ENCODE peak calls at places on chromosomes 3 and 15, in nine cellular contexts. C is neural progenitor cell, N is thoracic aorta, J is sigmoid colon, O is fibroblast of lung, K is colonic mucosa, D is pancreas, P is vagina, G is heart left ventricle. F is an unnamed sample. For H3K4me1, the result is how much of the 10 kb centered on the place peaks cover.

GRCh38 chr15:31458591-31458990 is 132.0 kb downstream of the KLF13 start:
- DNase-seq in P (no peak), C (no peak), O (no peak), K (no peak), J (no peak), G (no peak), D (no peak), N (no peak), F (no peak)

GRCh38 chr15:73844356-73844755 is 29.0 kb upstream of the TBC1D21 start:
- DNase-seq in C (no peak), K (no peak), O (no peak), N (no peak), G (no peak), P (no peak), J (no peak), D (no peak), F (no peak)

GRCh38 chr3:181824961-181825360 is 113.2 kb downstream of the SOX2 start:
- DNase-seq in N (no peak), P (no peak), C (peak), O (no peak), D (no peak), G (no peak), J (no peak), K (no peak), F (no peak)

GRCh38 chr15:94670436-94671034 is 439.2 kb downstream of the MCTP2 start:
- DNase-seq in P (no peak), G (no peak), C (peak), K (no peak), O (peak), J (no peak), D (no peak), N (no peak), F (no peak)

GRCh38 chr15:79089890-79090486 is 592 bp downstream of the RASGRF1 start:
- DNase-seq in D (no peak), N (no peak), G (no peak), P (peak), J (no peak), C (peak), K (no peak), O (no peak), F (no peak)

GRCh38 chr15:40487816-40488682 is 17.3 kb downstream of the CHST14 start:
- DNase-seq in K (no peak), N (no peak), G (no peak), P (no peak), C (no peak), O (no peak), J (no peak), D (no peak), F (peak)

GRCh38 chr3:181316481-181316880 is 326.9 kb upstream of the DNAJC19 start:
- DNase-seq in K (no peak), C (peak), N (no peak), J (no peak), O (peak), P (no peak), G (no peak), D (no peak), F (no peak)

GRCh38 chr3:173398111-173398479 is 551 bp downstream of the NLGN1 start:
- DNase-seq in J (no peak), O (no peak), N (no peak), G (no peak), P (no peak), D (no peak), K (no peak), C (peak), F (no peak)

GRCh38 chr3:11554666-11555065 is 89.0 kb downstream of the VGLL4 start:
- DNase-seq in D (no peak), P (no peak), N (no peak), K (no peak), J (peak), C (no peak), G (no peak), O (no peak), F (peak)

GRCh38 chr15:54502416-54503075 is 524.3 kb downstream of the UNC13C start:
- DNase-seq in K (no peak), G (no peak), P (no peak), N (no peak), D (no peak), O (no peak), J (no peak), C (no peak), F (no peak)

GRCh38 chr15:41423979-41424659 is 7.2 kb downstream of the RTF1 start:
- DNase-seq in D (no peak), N (no peak), K (no peak), G (no peak), O (no peak), J (no peak), P (no peak), C (no peak), F (no peak)

GRCh38 chr15:23869391-23869790 is 182.3 kb upstream of the NDN start:
- DNase-seq in P (no peak), O (no peak), D (peak), J (no peak), K (peak), G (peak), C (peak), N (no peak), F (peak)

GRCh38 chr3:66106788-66107187 is 68.1 kb upstream of the MAGI1 start:
- DNase-seq in K (no peak), G (no peak), N (no peak), O (no peak), D (no peak), C (no peak), J (no peak), P (no peak), F (no peak)

GRCh38 chr15:45943255-45943654 is 308.4 kb downstream of the SQOR start:
- DNase-seq in N (no peak), P (no peak), K (no peak), C (peak), O (no peak), G (no peak), D (no peak), J (no peak), F (no peak)

GRCh38 chr3:101840066-101840465 is 9.2 kb upstream of the NFKBIZ start:
- DNase-seq in K (no peak), N (no peak), P (no peak), D (no peak), G (no peak), C (no peak), O (no peak), J (no peak), F (no peak)

GRCh38 chr3:138219255-138219654 is 32.2 kb downstream of the ARMC8 start:
- DNase-seq in G (no peak), O (no peak), J (no peak), D (no peak), P (no peak), C (no peak), N (no peak), K (no peak), F (no peak)

GRCh38 chr15:52498700-52499099 is 30.0 kb downstream of the MYO5A start:
- DNase-seq in C (no peak), K (no peak), N (no peak), G (no peak), D (no peak), P (no peak), J (no peak), O (no peak), F (no peak)

GRCh38 chr15:52499506-52499905 is 29.2 kb downstream of the MYO5A start:
- DNase-seq in G (no peak), O (no peak), K (no peak), N (no peak), J (no peak), C (no peak), D (no peak), P (no peak), F (no peak)

GRCh38 chr15:52505141-52505540 is 23.5 kb downstream of the MYO5A start:
- DNase-seq in C (no peak), O (no peak), G (peak), K (no peak), D (no peak), P (no peak), N (no peak), J (no peak), F (no peak)

GRCh38 chr15:52503788-52504496 is 24.7 kb downstream of the MYO5A start:
- DNase-seq in P (no peak), N (no peak), O (no peak), J (no peak), G (no peak), D (no peak), C (no peak), K (no peak), F (no peak)

GRCh38 chr15:52502608-52503007 is 26.1 kb downstream of the MYO5A start:
- DNase-seq in J (no peak), G (no peak), O (no peak), N (no peak), P (no peak), D (no peak), K (no peak), C (no peak), F (no peak)
- H3K4me1 ChIP-seq in J (under half), G (under half), O (under half), N (under half), P (under half), D (under half), K (under half), C (under half), F (under half)

GRCh38 chr3:48404440-48405342 is 25.2 kb downstream of the PLXNB1 start:
- DNase-seq in C (no peak), P (peak), K (no peak), G (peak), O (no peak), N (no peak), D (peak), J (peak), F (peak)
- TF ChIP-seq CTCF in C (no peak), P (no peak), K (no peak), G (no peak), O (no peak), N (no peak), D (no peak), J (no peak), F (no peak)

DNA sequence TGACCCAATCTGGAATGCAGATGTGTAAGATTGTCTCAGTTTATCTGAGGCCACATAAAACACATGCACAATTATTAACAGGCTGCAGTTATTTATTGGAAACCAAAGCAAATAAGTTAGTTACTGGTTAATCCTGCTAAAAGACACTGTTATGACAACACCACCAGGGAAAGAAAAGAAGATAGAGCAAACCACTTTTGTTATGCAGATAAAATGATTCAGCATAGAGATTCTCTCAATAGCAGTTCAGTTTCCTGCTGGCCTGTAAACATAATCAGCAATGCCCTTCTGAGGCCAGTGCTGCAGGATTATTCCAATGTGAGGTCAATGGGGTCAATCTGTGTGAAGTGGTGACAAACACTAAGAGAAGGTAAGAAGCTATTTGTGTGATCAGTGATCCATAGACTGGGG is 244.4 kb downstream of the ZBTB20 start:
- DNase-seq in J (no peak), K (no peak), P (no peak), C (peak), D (no peak), G (no peak), O (no peak), N (no peak), F (no peak)
- H3K27ac ChIP-seq in J (no peak), K (no peak), P (no peak), C (peak), D (peak), G (no peak), O (no peak), N (peak), F (peak)

DNA sequence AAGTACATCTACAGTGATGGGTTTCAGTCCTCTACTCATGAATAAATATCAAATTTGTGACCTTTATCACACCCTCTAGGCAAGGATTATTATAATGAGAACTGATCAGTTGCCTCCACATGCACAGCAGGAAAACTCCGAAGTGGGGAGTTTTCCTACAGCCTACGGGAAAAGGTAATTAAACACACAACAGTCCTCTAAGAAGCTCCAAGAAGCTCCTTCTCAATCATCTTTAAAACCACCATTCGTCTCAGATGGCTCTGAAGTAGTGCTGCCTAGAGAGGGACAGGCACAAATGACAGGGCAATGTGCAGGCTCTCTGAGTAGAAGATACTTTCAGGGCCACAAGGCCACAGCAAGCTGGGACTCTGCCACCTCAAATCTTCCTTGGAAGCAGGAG is 32.3 kb downstream of the MB21D2 start:
- DNase-seq in P (no peak), K (no peak), N (no peak), J (no peak), C (no peak), G (no peak), D (no peak), O (no peak), F (no peak)
- H3K4me1 ChIP-seq in P (under half), K (under half), N (under half), J (under half), C (under half), G (under half), D (under half), O (under half), F (under half)

F was measured in kidney.